ENCODE peak calls at places on chromosome 1, in seven cellular contexts. One of them, this sample, is unnamed.
A peak's percentile ranks its signal among the peaks of the same experiment; 100 is the strongest.

GRCh38 chr1:59128784-59129227 is 168.1 kb upstream of the FGGY start:
- DNase-seq in endothelial cell: no peak
- DNase-seq in PC-3: peak; percentile 38
- DNase-seq in omental fat pad: no peak
- DNase-seq in mucosa of descending colon: no peak
- DNase-seq in A549: no peak
- DNase-seq in psoas muscle: no peak
- DNase-seq in this sample: no peak

GRCh38 chr1:224450164-224450955 is 15.8 kb upstream of the WDR26 start:
- DNase-seq in endothelial cell: no peak
- DNase-seq in PC-3: no peak
- DNase-seq in omental fat pad: no peak
- DNase-seq in mucosa of descending colon: no peak
- DNase-seq in A549: no peak
- DNase-seq in psoas muscle: no peak
- DNase-seq in this sample: no peak

GRCh38 chr1:57088689-57089088 is 122.9 kb upstream of the C8B start:
- DNase-seq in endothelial cell: no peak
- DNase-seq in PC-3: no peak
- DNase-seq in omental fat pad: no peak
- DNase-seq in mucosa of descending colon: no peak
- DNase-seq in A549: no peak
- DNase-seq in psoas muscle: no peak
- DNase-seq in this sample: no peak

GRCh38 chr1:71561206-71561605 is 480.4 kb upstream of the ZRANB2 start:
- DNase-seq in endothelial cell: no peak
- DNase-seq in PC-3: peak; percentile 70
- DNase-seq in omental fat pad: no peak
- DNase-seq in mucosa of descending colon: no peak
- DNase-seq in A549: no peak
- DNase-seq in psoas muscle: no peak
- DNase-seq in this sample: no peak

GRCh38 chr1:226551299-226551698 is 2.7 kb downstream of the STUM start:
- DNase-seq in endothelial cell: no peak
- DNase-seq in PC-3: no peak
- DNase-seq in omental fat pad: no peak
- DNase-seq in mucosa of descending colon: peak; percentile 88
- DNase-seq in A549: no peak
- DNase-seq in psoas muscle: no peak
- DNase-seq in this sample: no peak

GRCh38 chr1:32372149-32372756 is 9.9 kb downstream of the TSSK3 start:
- DNase-seq in endothelial cell: no peak
- DNase-seq in PC-3: peak; percentile 33
- DNase-seq in omental fat pad: no peak
- DNase-seq in mucosa of descending colon: no peak
- DNase-seq in A549: no peak
- DNase-seq in psoas muscle: no peak
- DNase-seq in this sample: no peak

GRCh38 chr1:42674682-42675081 is 7.5 kb upstream of the YBX1 start:
- DNase-seq in endothelial cell: no peak
- DNase-seq in PC-3: no peak
- DNase-seq in omental fat pad: no peak
- DNase-seq in mucosa of descending colon: no peak
- DNase-seq in A549: no peak
- DNase-seq in psoas muscle: no peak
- DNase-seq in this sample: no peak

GRCh38 chr1:85473390-85473789 is 8.4 kb upstream of the DDAH1 start:
- DNase-seq in endothelial cell: no peak
- DNase-seq in PC-3: peak; percentile 88
- DNase-seq in omental fat pad: no peak
- DNase-seq in mucosa of descending colon: no peak
- DNase-seq in A549: no peak
- DNase-seq in psoas muscle: no peak
- DNase-seq in this sample: no peak

GRCh38 chr1:53123462-53124129 is 18.8 kb downstream of the SLC1A7 start:
- DNase-seq in endothelial cell: no peak
- DNase-seq in PC-3: no peak
- DNase-seq in omental fat pad: no peak
- DNase-seq in mucosa of descending colon: no peak
- DNase-seq in A549: no peak
- DNase-seq in psoas muscle: peak; percentile 80
- DNase-seq in this sample: no peak

GRCh38 chr1:172668097-172668496 is 9.2 kb downstream of the FASLG start:
- DNase-seq in endothelial cell: no peak
- DNase-seq in PC-3: no peak
- DNase-seq in omental fat pad: no peak
- DNase-seq in mucosa of descending colon: no peak
- DNase-seq in A549: no peak
- DNase-seq in psoas muscle: no peak
- DNase-seq in this sample: no peak

GRCh38 chr1:30444850-30445249 is 278.5 kb downstream of the MATN1 start:
- DNase-seq in endothelial cell: no peak
- DNase-seq in PC-3: no peak
- DNase-seq in omental fat pad: no peak
- DNase-seq in mucosa of descending colon: no peak
- DNase-seq in A549: no peak
- DNase-seq in psoas muscle: no peak
- DNase-seq in this sample: no peak

GRCh38 chr1:186187601-186188000 is 187.5 kb downstream of the TPR start:
- DNase-seq in endothelial cell: no peak
- DNase-seq in PC-3: peak; percentile 83
- DNase-seq in omental fat pad: no peak
- DNase-seq in mucosa of descending colon: no peak
- DNase-seq in A549: no peak
- DNase-seq in psoas muscle: no peak
- DNase-seq in this sample: no peak

GRCh38 chr1:1907098-1907736 is 7.8 kb upstream of the CALML6 start:
- DNase-seq in endothelial cell: peak; percentile 11
- DNase-seq in PC-3: no peak
- DNase-seq in omental fat pad: no peak
- DNase-seq in mucosa of descending colon: no peak
- DNase-seq in A549: no peak
- DNase-seq in psoas muscle: no peak
- DNase-seq in this sample: no peak

DNA sequence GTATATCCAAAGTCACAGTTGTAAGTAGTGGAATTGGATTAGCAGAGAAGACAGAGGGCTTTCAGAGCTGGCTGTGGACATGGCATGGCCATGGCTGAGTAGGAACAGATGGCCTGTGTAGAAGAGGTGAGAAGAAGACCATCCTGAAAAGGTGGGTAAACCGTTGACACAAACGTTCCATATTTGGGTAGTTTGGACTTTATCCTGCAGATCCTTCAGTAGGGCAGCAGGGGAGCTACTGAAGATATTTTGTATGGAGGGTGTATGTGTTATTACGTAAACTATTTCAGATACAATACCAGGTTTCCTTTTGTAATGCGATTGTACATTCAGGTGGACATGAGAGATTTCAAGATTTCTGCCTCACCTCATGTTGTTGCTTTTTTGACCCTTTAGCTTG is 1.6 kb downstream of the UTP11 start:
- DNase-seq in endothelial cell: no peak
- DNase-seq in PC-3: no peak
- DNase-seq in omental fat pad: no peak
- DNase-seq in mucosa of descending colon: no peak
- DNase-seq in A549: no peak
- DNase-seq in psoas muscle: no peak
- DNase-seq in this sample: no peak
- TF ChIP-seq CTCF in endothelial cell: peak; percentile 33
- TF ChIP-seq CTCF in PC-3: no peak
- TF ChIP-seq CTCF in omental fat pad: no peak
- TF ChIP-seq CTCF in mucosa of descending colon: no peak
- TF ChIP-seq CTCF in A549: no peak
- TF ChIP-seq CTCF in psoas muscle: no peak
- TF ChIP-seq CTCF in this sample: no peak

GRCh38 chr1:115133440-115133839 is 44.1 kb upstream of the TSPAN2 start:
- DNase-seq in endothelial cell: no peak
- DNase-seq in PC-3: peak; percentile 52
- DNase-seq in omental fat pad: no peak
- DNase-seq in mucosa of descending colon: no peak
- DNase-seq in A549: no peak
- DNase-seq in psoas muscle: no peak
- DNase-seq in this sample: no peak

GRCh38 chr1:115136106-115136505 is 46.8 kb upstream of the TSPAN2 start:
- DNase-seq in endothelial cell: no peak
- DNase-seq in PC-3: peak; percentile 67
- DNase-seq in omental fat pad: no peak
- DNase-seq in mucosa of descending colon: no peak
- DNase-seq in A549: no peak
- DNase-seq in psoas muscle: no peak
- DNase-seq in this sample: no peak

GRCh38 chr1:115135681-115136080 is 46.4 kb upstream of the TSPAN2 start:
- DNase-seq in endothelial cell: no peak
- DNase-seq in PC-3: peak; percentile 74
- DNase-seq in omental fat pad: no peak
- DNase-seq in mucosa of descending colon: no peak
- DNase-seq in A549: no peak
- DNase-seq in psoas muscle: no peak
- DNase-seq in this sample: no peak

GRCh38 chr1:115134231-115134630 is 44.9 kb upstream of the TSPAN2 start:
- DNase-seq in endothelial cell: no peak
- DNase-seq in PC-3: no peak
- DNase-seq in omental fat pad: no peak
- DNase-seq in mucosa of descending colon: no peak
- DNase-seq in A549: no peak
- DNase-seq in psoas muscle: peak; percentile 25
- DNase-seq in this sample: no peak

GRCh38 chr1:115134850-115135484 is 45.7 kb upstream of the TSPAN2 start:
- DNase-seq in endothelial cell: no peak
- DNase-seq in PC-3: peak; percentile 97
- DNase-seq in omental fat pad: no peak
- DNase-seq in mucosa of descending colon: no peak
- DNase-seq in A549: peak; percentile 40
- DNase-seq in psoas muscle: no peak
- DNase-seq in this sample: no peak
- TF ChIP-seq CTCF in endothelial cell: no peak
- TF ChIP-seq CTCF in PC-3: no peak
- TF ChIP-seq CTCF in omental fat pad: no peak
- TF ChIP-seq CTCF in mucosa of descending colon: no peak
- TF ChIP-seq CTCF in A549: no peak
- TF ChIP-seq CTCF in psoas muscle: peak; percentile 4
- TF ChIP-seq CTCF in this sample: no peak

GRCh38 chr1:3775248-3775497 is 2.6 kb downstream of the SMIM1 start:
- DNase-seq in endothelial cell: no peak
- DNase-seq in PC-3: no peak
- DNase-seq in omental fat pad: no peak
- DNase-seq in mucosa of descending colon: no peak
- DNase-seq in A549: no peak
- DNase-seq in psoas muscle: no peak
- DNase-seq in this sample: no peak

GRCh38 chr1:3777078-3777547 is 4.6 kb downstream of the SMIM1 start:
- DNase-seq in endothelial cell: no peak
- DNase-seq in PC-3: no peak
- DNase-seq in omental fat pad: no peak
- DNase-seq in mucosa of descending colon: no peak
- DNase-seq in A549: no peak
- DNase-seq in psoas muscle: no peak
- DNase-seq in this sample: no peak

GRCh38 chr1:3776231-3777030 is 3.9 kb downstream of the SMIM1 start:
- DNase-seq in endothelial cell: no peak
- DNase-seq in PC-3: no peak
- DNase-seq in omental fat pad: no peak
- DNase-seq in mucosa of descending colon: no peak
- DNase-seq in A549: no peak
- DNase-seq in psoas muscle: no peak
- DNase-seq in this sample: no peak

GRCh38 chr1:3774503-3775247 is 2.1 kb downstream of the SMIM1 start:
- DNase-seq in endothelial cell: no peak
- DNase-seq in PC-3: no peak
- DNase-seq in omental fat pad: no peak
- DNase-seq in mucosa of descending colon: no peak
- DNase-seq in A549: no peak
- DNase-seq in psoas muscle: no peak
- DNase-seq in this sample: no peak

GRCh38 chr1:3775498-3776230 is 3.1 kb downstream of the SMIM1 start:
- DNase-seq in endothelial cell: peak; percentile 31
- DNase-seq in PC-3: peak; percentile 72
- DNase-seq in omental fat pad: no peak
- DNase-seq in mucosa of descending colon: peak; percentile 76
- DNase-seq in A549: peak; percentile 59
- DNase-seq in psoas muscle: peak; percentile 45
- DNase-seq in this sample: no peak
- TF ChIP-seq CTCF in endothelial cell: no peak
- TF ChIP-seq CTCF in PC-3: peak; percentile 74
- TF ChIP-seq CTCF in omental fat pad: no peak
- TF ChIP-seq CTCF in mucosa of descending colon: peak; percentile 52
- TF ChIP-seq CTCF in A549: peak; percentile 31
- TF ChIP-seq CTCF in psoas muscle: peak; percentile 21
- TF ChIP-seq CTCF in this sample: no peak

GRCh38 chr1:40856656-40857302 is 5.4 kb downstream of the CITED4 start:
- DNase-seq in endothelial cell: no peak
- DNase-seq in PC-3: no peak
- DNase-seq in omental fat pad: no peak
- DNase-seq in mucosa of descending colon: no peak
- DNase-seq in A549: no peak
- DNase-seq in psoas muscle: no peak
- DNase-seq in this sample: no peak

GRCh38 chr1:40856116-40856515 is 6.0 kb downstream of the CITED4 start:
- DNase-seq in endothelial cell: no peak
- DNase-seq in PC-3: no peak
- DNase-seq in omental fat pad: no peak
- DNase-seq in mucosa of descending colon: no peak
- DNase-seq in A549: no peak
- DNase-seq in psoas muscle: no peak
- DNase-seq in this sample: no peak

GRCh38 chr1:40857737-40858136 is 4.4 kb downstream of the CITED4 start:
- DNase-seq in endothelial cell: no peak
- DNase-seq in PC-3: no peak
- DNase-seq in omental fat pad: no peak
- DNase-seq in mucosa of descending colon: no peak
- DNase-seq in A549: no peak
- DNase-seq in psoas muscle: no peak
- DNase-seq in this sample: no peak

GRCh38 chr1:40853113-40853999 is 8.8 kb downstream of the CITED4 start:
- DNase-seq in endothelial cell: no peak
- DNase-seq in PC-3: peak; percentile 31
- DNase-seq in omental fat pad: no peak
- DNase-seq in mucosa of descending colon: no peak
- DNase-seq in A549: no peak
- DNase-seq in psoas muscle: no peak
- DNase-seq in this sample: no peak

GRCh38 chr1:40855513-40855912 is 6.7 kb downstream of the CITED4 start:
- DNase-seq in endothelial cell: no peak
- DNase-seq in PC-3: no peak
- DNase-seq in omental fat pad: no peak
- DNase-seq in mucosa of descending colon: no peak
- DNase-seq in A549: no peak
- DNase-seq in psoas muscle: no peak
- DNase-seq in this sample: no peak
- TF ChIP-seq CTCF in endothelial cell: peak; percentile 18
- TF ChIP-seq CTCF in PC-3: peak; percentile 53
- TF ChIP-seq CTCF in omental fat pad: no peak
- TF ChIP-seq CTCF in mucosa of descending colon: no peak
- TF ChIP-seq CTCF in A549: peak; percentile 12
- TF ChIP-seq CTCF in psoas muscle: no peak
- TF ChIP-seq CTCF in this sample: no peak